ENCODE peak calls at places on chromosome 4, in nine cellular contexts. H is transverse colon, R is SK-N-SH, X is K562, I is A549, O is GM12878, J is stomach, Y is tibial nerve, G is suprapubic skin. B is an unnamed sample.

GRCh38 chr4:56976878-56977320 is 507 bp downstream of the NOA1 start:
- DNase-seq in H (peak), R (peak), X (peak), I (peak), O (no peak), J (peak), Y (no peak), G (no peak), B (no peak)

GRCh38 chr4:89765966-89766365 is 71.0 kb downstream of the SNCA start:
- DNase-seq in H (no peak), R (no peak), X (no peak), I (no peak), O (no peak), J (no peak), Y (peak), G (no peak), B (peak)

GRCh38 chr4:7159923-7160322 is 32.4 kb upstream of the SORCS2 start:
- DNase-seq in H (no peak), R (no peak), X (no peak), I (no peak), O (no peak), J (no peak), Y (no peak), G (peak), B (no peak)

GRCh38 chr4:153209410-153209809 is 5.2 kb downstream of the TRIM2 start:
- DNase-seq in H (no peak), R (no peak), X (no peak), I (no peak), O (no peak), J (peak), Y (no peak), G (no peak), B (no peak)

GRCh38 chr4:139857021-139857420 is 191.4 kb downstream of the MGST2 start:
- DNase-seq in H (no peak), R (peak), X (no peak), I (no peak), O (no peak), J (no peak), Y (no peak), G (no peak), B (no peak)

GRCh38 chr4:18689308-18689915 is 667.9 kb upstream of the LCORL start:
- DNase-seq in H (peak), R (peak), X (peak), I (peak), O (no peak), J (peak), Y (peak), G (no peak), B (no peak)

GRCh38 chr4:18847276-18847890 is 825.8 kb upstream of the LCORL start:
- DNase-seq in H (no peak), R (no peak), X (no peak), I (no peak), O (no peak), J (no peak), Y (no peak), G (no peak), B (no peak)

GRCh38 chr4:168654206-168655174 is 157.6 kb downstream of the PALLD start:
- DNase-seq in H (peak), R (no peak), X (no peak), I (no peak), O (no peak), J (peak), Y (no peak), G (no peak), B (no peak)

GRCh38 chr4:148284526-148285193 is 157.6 kb downstream of the NR3C2 start:
- DNase-seq in H (no peak), R (peak), X (no peak), I (no peak), O (no peak), J (no peak), Y (no peak), G (no peak), B (no peak)

GRCh38 chr4:41080964-41081363 is 133.4 kb downstream of the APBB2 start:
- DNase-seq in H (no peak), R (no peak), X (no peak), I (no peak), O (no peak), J (no peak), Y (no peak), G (no peak), B (no peak)

GRCh38 chr4:7813674-7814073 is 126.0 kb downstream of the AFAP1 start:
- DNase-seq in H (no peak), R (no peak), X (no peak), I (no peak), O (no peak), J (no peak), Y (no peak), G (no peak), B (no peak)

GRCh38 chr4:137390707-137391106 is 141.6 kb downstream of the PCDH18 start:
- DNase-seq in H (no peak), R (no peak), X (no peak), I (no peak), O (no peak), J (no peak), Y (no peak), G (no peak), B (no peak)

GRCh38 chr4:3340703-3341088 is 47.9 kb downstream of the RGS12 start:
- DNase-seq in H (no peak), R (no peak), X (no peak), I (no peak), O (no peak), J (peak), Y (no peak), G (no peak), B (no peak)

GRCh38 chr4:81550005-81550896 is 78.5 kb upstream of the RASGEF1B start:
- DNase-seq in H (no peak), R (no peak), X (no peak), I (no peak), O (no peak), J (no peak), Y (no peak), G (no peak), B (no peak)

GRCh38 chr4:110071466-110071865 is 126.9 kb downstream of the ELOVL6 start:
- DNase-seq in H (peak), R (no peak), X (no peak), I (no peak), O (no peak), J (peak), Y (no peak), G (no peak), B (no peak)

GRCh38 chr4:41670530-41670929 is 78.0 kb downstream of the PHOX2B start:
- DNase-seq in H (no peak), R (no peak), X (no peak), I (no peak), O (no peak), J (peak), Y (no peak), G (no peak), B (no peak)

GRCh38 chr4:134024251-134024650 is 177.3 kb downstream of the PABPC4L start:
- DNase-seq in H (no peak), R (no peak), X (no peak), I (no peak), O (no peak), J (no peak), Y (no peak), G (no peak), B (no peak)

GRCh38 chr4:118289794-118290193 is 63.0 kb downstream of the PRSS12 start:
- DNase-seq in H (no peak), R (no peak), X (no peak), I (no peak), O (no peak), J (no peak), Y (no peak), G (no peak), B (no peak)

GRCh38 chr4:188110741-188111458 is 1.5 kb upstream of the TRIML2 start:
- DNase-seq in H (no peak), R (no peak), X (no peak), I (peak), O (no peak), J (no peak), Y (no peak), G (no peak), B (no peak)

GRCh38 chr4:43718369-43718768 is 730.2 kb downstream of the KCTD8 start:
- DNase-seq in H (no peak), R (no peak), X (no peak), I (no peak), O (no peak), J (no peak), Y (no peak), G (no peak), B (no peak)

GRCh38 chr4:147782087-147782781 is 50.3 kb downstream of the ARHGAP10 start:
- DNase-seq in H (no peak), R (no peak), X (no peak), I (no peak), O (no peak), J (no peak), Y (no peak), G (no peak), B (no peak)

GRCh38 chr4:160233141-160233540 is 1130.3 kb downstream of the RAPGEF2 start:
- DNase-seq in H (no peak), R (no peak), X (no peak), I (no peak), O (no peak), J (no peak), Y (no peak), G (no peak), B (no peak)

GRCh38 chr4:165478260-165478659 is 99.5 kb downstream of the CPE start:
- DNase-seq in H (no peak), R (no peak), X (no peak), I (no peak), O (no peak), J (no peak), Y (no peak), G (no peak), B (no peak)

GRCh38 chr4:179112441-179113170 is 1670.4 kb upstream of the AGA start:
- DNase-seq in H (no peak), R (no peak), X (no peak), I (no peak), O (no peak), J (no peak), Y (no peak), G (no peak), B (no peak)

GRCh38 chr4:9870165-9870564 is 88.7 kb downstream of the DRD5 start:
- DNase-seq in H (no peak), R (no peak), X (no peak), I (no peak), O (no peak), J (no peak), Y (no peak), G (no peak), B (no peak)

GRCh38 chr4:11616856-11617255 is 188.2 kb upstream of the HS3ST1 start:
- DNase-seq in H (no peak), R (no peak), X (no peak), I (no peak), O (no peak), J (no peak), Y (no peak), G (no peak), B (no peak)

GRCh38 chr4:36172650-36173049 is 71.7 kb downstream of the ARAP2 start:
- DNase-seq in H (no peak), R (no peak), X (no peak), I (no peak), O (no peak), J (no peak), Y (no peak), G (no peak), B (no peak)

GRCh38 chr4:116839826-116840225 is 245.6 kb downstream of the TRAM1L1 start:
- DNase-seq in H (no peak), R (no peak), X (no peak), I (no peak), O (no peak), J (no peak), Y (no peak), G (no peak), B (no peak)

GRCh38 chr4:56656346-56656643 is 24.8 kb downstream of the HOPX start:
- DNase-seq in H (peak), R (peak), X (peak), I (no peak), O (no peak), J (peak), Y (no peak), G (no peak), B (no peak)

GRCh38 chr4:67871867-67872266 is 11.9 kb downstream of the TMPRSS11D start:
- DNase-seq in H (no peak), R (peak), X (peak), I (peak), O (no peak), J (no peak), Y (no peak), G (no peak), B (no peak)

GRCh38 chr4:139189417-139189749 is 12.4 kb upstream of the ELF2 start:
- DNase-seq in H (no peak), R (no peak), X (no peak), I (no peak), O (no peak), J (no peak), Y (no peak), G (no peak), B (no peak)

GRCh38 chr4:123889376-123889945 is 492.9 kb downstream of the SPRY1 start:
- DNase-seq in H (no peak), R (peak), X (no peak), I (no peak), O (no peak), J (no peak), Y (no peak), G (no peak), B (no peak)

GRCh38 chr4:169968999-169969398 is 57.2 kb downstream of the MFAP3L start:
- DNase-seq in H (no peak), R (no peak), X (no peak), I (peak), O (no peak), J (no peak), Y (no peak), G (no peak), B (no peak)

GRCh38 chr4:63029380-63029779 is 1379.9 kb downstream of the TECRL start:
- DNase-seq in H (no peak), R (no peak), X (no peak), I (no peak), O (no peak), J (no peak), Y (no peak), G (no peak), B (no peak)

GRCh38 chr4:115675721-115676120 is 562.3 kb upstream of the NDST4 start:
- DNase-seq in H (no peak), R (no peak), X (no peak), I (no peak), O (no peak), J (no peak), Y (no peak), G (no peak), B (no peak)

GRCh38 chr4:102754044-102754443 is 6.7 kb downstream of the MANBA start:
- DNase-seq in H (no peak), R (no peak), X (no peak), I (no peak), O (no peak), J (no peak), Y (no peak), G (no peak), B (no peak)

GRCh38 chr4:72919937-72920336 is 149.6 kb downstream of the COX18 start:
- DNase-seq in H (no peak), R (no peak), X (no peak), I (no peak), O (no peak), J (no peak), Y (no peak), G (no peak), B (no peak)

GRCh38 chr4:109465065-109465464 is 31.4 kb downstream of the SEC24B start:
- DNase-seq in H (no peak), R (no peak), X (no peak), I (no peak), O (no peak), J (no peak), Y (peak), G (no peak), B (no peak)

GRCh38 chr4:7354937-7355336 is 79.8 kb downstream of the PSAPL1 start:
- DNase-seq in H (no peak), R (no peak), X (no peak), I (no peak), O (no peak), J (no peak), Y (no peak), G (no peak), B (no peak)

DNA sequence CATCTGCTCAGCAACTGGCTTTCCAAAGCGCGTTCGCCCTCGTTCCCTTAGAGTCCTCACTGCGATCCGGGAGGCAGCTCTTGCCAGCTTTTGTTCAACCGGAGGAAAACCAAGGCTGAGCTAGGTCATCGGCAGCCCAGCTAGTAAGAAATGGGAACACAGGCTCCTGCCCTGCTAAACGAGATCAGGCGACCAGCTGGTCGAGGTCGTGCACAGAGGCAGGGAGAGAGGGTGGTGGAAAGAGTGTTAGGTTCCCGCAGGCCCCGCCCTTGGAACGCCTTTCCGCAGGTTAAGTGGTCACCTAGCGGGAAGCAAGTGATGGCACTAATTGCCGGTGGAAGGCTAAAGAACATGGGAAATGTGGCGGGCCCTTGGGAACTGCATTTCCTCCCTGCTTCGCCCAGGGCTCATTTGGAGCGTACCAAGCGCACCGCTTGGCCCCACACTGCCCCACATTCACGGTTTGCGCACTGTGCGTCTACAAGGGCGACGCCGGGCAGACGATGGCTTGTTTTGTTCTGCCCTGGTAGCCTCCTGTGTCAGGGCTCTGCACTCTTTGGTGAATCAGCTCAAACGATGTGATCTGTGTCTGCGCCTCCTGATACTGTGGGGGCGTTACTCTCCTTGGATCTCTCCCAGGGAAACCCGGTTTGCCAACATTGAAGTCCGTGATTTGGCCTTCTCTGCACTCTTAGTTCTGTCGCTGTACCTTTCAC is 7.2 kb upstream of the PRDM8 start:
- DNase-seq in H (no peak), R (no peak), X (no peak), I (no peak), O (no peak), J (no peak), Y (no peak), G (no peak), B (no peak)
- H3K4me3 ChIP-seq in H (no peak), R (no peak), X (no peak), I (no peak), O (no peak), J (peak), Y (peak), G (peak), B (no peak)

GRCh38 chr4:88341227-88342192 is 37.1 kb upstream of the HERC6 start:
- DNase-seq in H (no peak), R (no peak), X (no peak), I (peak), O (no peak), J (no peak), Y (no peak), G (no peak), B (peak)
- TF ChIP-seq EP300 in H (no peak), R (no peak), X (no peak), I (no peak), O (no peak), J (no peak), Y (no peak), G (no peak), B (no peak)

DNA sequence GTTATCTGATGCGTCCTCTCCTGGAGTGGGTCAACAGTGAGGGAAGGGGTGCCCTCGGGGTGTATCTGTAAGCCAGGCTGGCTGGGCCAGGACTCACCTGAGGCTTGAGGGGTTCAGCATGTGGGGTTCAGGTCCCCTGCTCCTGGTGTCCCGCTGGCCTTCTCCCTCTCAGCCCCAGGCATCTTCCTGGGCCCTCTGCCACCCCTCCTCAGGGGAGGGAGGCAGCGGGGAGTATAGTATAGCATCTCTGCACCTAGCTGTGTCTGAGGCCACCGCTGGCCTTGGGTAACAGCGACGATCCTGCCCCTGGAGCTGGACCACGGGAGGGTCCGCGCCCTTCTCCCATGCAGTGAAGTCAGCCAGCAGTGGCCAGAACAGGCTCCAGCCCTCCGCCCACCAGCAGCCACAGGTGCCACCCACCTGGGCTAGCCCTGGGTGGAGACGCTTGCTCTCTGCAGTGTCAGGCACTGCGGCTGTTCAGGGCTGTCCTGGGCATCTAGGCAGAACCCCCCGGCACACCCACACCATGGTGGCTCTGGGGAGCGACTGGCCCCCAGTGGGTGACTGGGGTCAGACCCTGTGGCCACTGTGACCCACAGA is 110.7 kb upstream of the NKX1-1 start:
- DNase-seq in H (no peak), R (no peak), X (no peak), I (no peak), O (no peak), J (no peak), Y (no peak), G (no peak), B (no peak)
- TF ChIP-seq CTCF in H (no peak), R (no peak), X (no peak), I (no peak), O (no peak), J (no peak), Y (no peak), G (no peak), B (no peak)

GRCh38 chr4:157222764-157223145 is 2.2 kb downstream of the GRIA2 start:
- DNase-seq in H (no peak), R (peak), X (no peak), I (no peak), O (no peak), J (no peak), Y (no peak), G (no peak), B (no peak)

GRCh38 chr4:157220026-157220881 is at the start of gene GRIA2:
- DNase-seq in H (no peak), R (peak), X (peak), I (peak), O (no peak), J (peak), Y (no peak), G (no peak), B (peak)

GRCh38 chr4:157223446-157223845 is 2.9 kb downstream of the GRIA2 start:
- DNase-seq in H (no peak), R (no peak), X (no peak), I (no peak), O (no peak), J (no peak), Y (no peak), G (no peak), B (no peak)

GRCh38 chr4:157221426-157221894 is 932 bp downstream of the GRIA2 start:
- DNase-seq in H (no peak), R (peak), X (no peak), I (no peak), O (no peak), J (no peak), Y (no peak), G (no peak), B (no peak)

GRCh38 chr4:157221895-157222763 is 1.6 kb downstream of the GRIA2 start:
- DNase-seq in H (no peak), R (peak), X (no peak), I (no peak), O (no peak), J (no peak), Y (no peak), G (no peak), B (no peak)
- H3K4me3 ChIP-seq in H (peak), R (peak), X (no peak), I (peak), O (no peak), J (peak), Y (peak), G (peak), B (peak)

DNA sequence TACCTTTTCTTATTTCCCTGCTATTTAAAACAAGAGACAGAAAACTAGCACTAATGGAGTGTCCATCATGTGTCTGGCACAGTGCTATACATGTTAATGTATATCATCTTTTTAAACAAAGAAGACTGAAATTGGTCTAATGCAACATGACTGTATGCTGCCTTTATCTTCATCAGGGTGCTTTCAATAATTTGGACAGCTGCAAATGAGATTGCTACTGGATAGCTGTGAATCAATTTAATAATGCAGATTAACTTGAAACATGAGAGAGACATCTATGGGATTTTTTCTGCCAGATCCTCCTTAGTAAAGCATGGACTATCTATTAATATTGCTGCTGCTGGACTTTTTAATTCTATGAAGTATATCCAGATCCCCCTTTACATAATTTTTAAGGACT is 255.3 kb upstream of the ATOH1 start:
- DNase-seq in H (no peak), R (no peak), X (no peak), I (no peak), O (no peak), J (no peak), Y (no peak), G (no peak), B (no peak)
- TF ChIP-seq EP300 in H (no peak), R (no peak), X (no peak), I (no peak), O (no peak), J (no peak), Y (no peak), G (no peak), B (no peak)

GRCh38 chr4:182855877-182856276 is 61.3 kb downstream of the DCTD start:
- DNase-seq in H (no peak), R (no peak), X (no peak), I (no peak), O (no peak), J (no peak), Y (no peak), G (no peak), B (no peak)
- TF ChIP-seq CTCF in H (no peak), R (no peak), X (no peak), I (no peak), O (no peak), J (no peak), Y (no peak), G (no peak), B (no peak)